ENCODE peak calls at places on chromosomes 7 and 10, in four cellular contexts. X is NCI-H2081, Q is Caco-2, K is hypothalamus. B is an unnamed sample.
A peak's percentile ranks its signal among the peaks of the same experiment; 100 is the strongest.

GRCh38 chr10:99730026-99730425 is 1.9 kb downstream of the COX15 start:
- DNase-seq in X (no peak), Q (no peak), K (no peak), B (no peak)

GRCh38 chr10:63700209-63700934 is 179.2 kb downstream of the REEP3 start:
- DNase-seq in X (peak; percentile 5), Q (no peak), K (no peak), B (no peak)

GRCh38 chr10:10892290-10892875 is 125.3 kb upstream of the CELF2 start:
- DNase-seq in X (no peak), Q (no peak), K (no peak), B (no peak)

GRCh38 chr7:32588657-32589056 is 93.4 kb downstream of the AVL9 start:
- DNase-seq in X (no peak), Q (no peak), K (no peak), B (no peak)

GRCh38 chr10:73529089-73529832 is 33.4 kb upstream of the PPP3CB start:
- DNase-seq in X (peak; percentile 63), Q (peak; percentile 87), K (no peak), B (peak; percentile 20)

GRCh38 chr10:103765981-103766380 is 89.4 kb downstream of the SH3PXD2A start:
- DNase-seq in X (no peak), Q (no peak), K (no peak), B (peak; percentile 77)

GRCh38 chr7:70383947-70384475 is 747.9 kb upstream of the GALNT17 start:
- DNase-seq in X (peak; percentile 76), Q (no peak), K (no peak), B (no peak)

GRCh38 chr7:101386558-101387199 is 24.0 kb downstream of the COL26A1 start:
- DNase-seq in X (peak; percentile 61), Q (no peak), K (no peak), B (no peak)